ENCODE peak calls at places on chromosomes 5 and 9, in six cellular contexts. G, J, S, V, F and O are unnamed samples.

GRCh38 chr9:33225319-33226152 is 14.4 kb upstream of the SPINK4 start:
- DNase-seq in G (no peak), J (peak), S (peak), V (peak), F (peak), O (peak)

GRCh38 chr5:5424736-5425135 is 2.3 kb downstream of the ICE1 start:
- DNase-seq in G (no peak), J (peak), S (no peak), V (no peak), F (no peak), O (peak)

GRCh38 chr5:41445937-41446563 is 64.4 kb downstream of the PLCXD3 start:
- DNase-seq in G (no peak), J (no peak), S (no peak), V (no peak), F (no peak), O (no peak)

GRCh38 chr5:33509036-33509435 is 68.3 kb downstream of the TARS1 start:
- DNase-seq in G (no peak), J (no peak), S (no peak), V (no peak), F (no peak), O (no peak)

GRCh38 chr9:8679405-8679951 is 879.9 kb upstream of the DMAC1 start:
- DNase-seq in G (no peak), J (no peak), S (no peak), V (no peak), F (no peak), O (no peak)

GRCh38 chr9:4796988-4797956 is 4.5 kb downstream of the RCL1 start:
- DNase-seq in G (peak), J (peak), S (no peak), V (peak), F (no peak), O (peak)

GRCh38 chr5:124456244-124456643 is 290.2 kb downstream of the ZNF608 start:
- DNase-seq in G (no peak), J (no peak), S (no peak), V (no peak), F (no peak), O (no peak)

GRCh38 chr5:123099514-123100151 is 10.6 kb downstream of the PRDM6 start:
- DNase-seq in G (peak), J (no peak), S (no peak), V (no peak), F (no peak), O (peak)

GRCh38 chr9:133505901-133506652 is 18.7 kb downstream of the MYMK start:
- DNase-seq in G (no peak), J (no peak), S (peak), V (no peak), F (no peak), O (no peak)

GRCh38 chr5:7094626-7095025 is 301.3 kb upstream of the ADCY2 start:
- DNase-seq in G (no peak), J (no peak), S (peak), V (peak), F (no peak), O (peak)

GRCh38 chr9:84386753-84387152 is 46.2 kb upstream of the SLC28A3 start:
- DNase-seq in G (no peak), J (no peak), S (no peak), V (no peak), F (no peak), O (no peak)

GRCh38 chr5:159965031-159965837 is 43.7 kb upstream of the TTC1 start:
- DNase-seq in G (peak), J (peak), S (peak), V (peak), F (no peak), O (peak)

GRCh38 chr5:172777381-172778222 is 6.6 kb upstream of the DUSP1 start:
- DNase-seq in G (peak), J (peak), S (peak), V (peak), F (no peak), O (peak)

GRCh38 chr9:4933861-4934260 is 51.2 kb upstream of the JAK2 start:
- DNase-seq in G (no peak), J (no peak), S (no peak), V (no peak), F (no peak), O (no peak)

GRCh38 chr5:124980174-124980941 is 233.9 kb upstream of the ZNF608 start:
- DNase-seq in G (no peak), J (no peak), S (no peak), V (no peak), F (peak), O (no peak)

GRCh38 chr9:132114102-132114707 is 34.5 kb upstream of the MED27 start:
- DNase-seq in G (peak), J (peak), S (peak), V (peak), F (no peak), O (peak)

GRCh38 chr5:18321516-18321915 is 687.3 kb downstream of the TAF11L14 start:
- DNase-seq in G (no peak), J (no peak), S (no peak), V (no peak), F (no peak), O (no peak)

GRCh38 chr9:2179557-2179956 is 164.4 kb downstream of the SMARCA2 start:
- DNase-seq in G (no peak), J (no peak), S (no peak), V (no peak), F (no peak), O (no peak)

GRCh38 chr5:126383246-126383645 is 40.0 kb upstream of the GRAMD2B start:
- DNase-seq in G (no peak), J (no peak), S (no peak), V (no peak), F (no peak), O (no peak)

GRCh38 chr5:122030251-122030650 is 47.8 kb downstream of the LOX start:
- DNase-seq in G (no peak), J (no peak), S (no peak), V (peak), F (no peak), O (no peak)

GRCh38 chr5:56102885-56103284 is 108.1 kb upstream of the IL6ST start:
- DNase-seq in G (no peak), J (peak), S (no peak), V (no peak), F (no peak), O (no peak)

GRCh38 chr5:131685514-131686171 is 50.6 kb upstream of the RAPGEF6 start:
- DNase-seq in G (no peak), J (no peak), S (no peak), V (no peak), F (no peak), O (no peak)

GRCh38 chr5:179153341-179153901 is 93.2 kb downstream of the ZNF354C start:
- DNase-seq in G (no peak), J (no peak), S (no peak), V (no peak), F (no peak), O (no peak)

GRCh38 chr5:21810737-21811316 is 1042.3 kb downstream of the CDH12 start:
- DNase-seq in G (peak), J (peak), S (peak), V (peak), F (no peak), O (peak)

GRCh38 chr9:77502568-77502967 is 145.6 kb downstream of the GNA14 start:
- DNase-seq in G (no peak), J (no peak), S (no peak), V (no peak), F (no peak), O (no peak)
- TF ChIP-seq MYC in G (no peak), J (no peak), S (no peak), V (no peak), F (no peak), O (no peak)

DNA sequence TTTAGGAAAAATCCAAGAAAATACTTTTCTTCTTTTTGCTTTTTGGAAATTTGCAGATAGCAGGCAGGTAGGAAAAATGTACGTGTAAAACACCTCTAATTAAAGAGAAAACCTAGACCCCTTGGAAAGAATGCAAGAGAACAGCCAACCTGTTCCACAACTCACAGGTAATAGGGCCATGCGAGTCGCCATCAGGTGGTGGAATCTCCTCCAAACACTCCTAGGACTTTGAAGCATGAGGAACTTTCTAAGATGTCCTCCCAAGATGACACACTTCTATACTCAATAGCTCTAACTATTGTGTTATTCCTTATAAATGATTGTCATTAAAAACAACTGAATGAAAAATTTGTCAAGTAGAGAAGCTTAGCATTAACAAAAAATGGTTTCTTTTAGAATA is 174.0 kb downstream of the TMC1 start:
- DNase-seq in G (no peak), J (no peak), S (no peak), V (no peak), F (no peak), O (no peak)
- TF ChIP-seq CTCF in G (no peak), J (no peak), S (no peak), V (no peak), F (no peak), O (no peak)

GRCh38 chr5:81424728-81425127 is 30.8 kb upstream of the ACOT12 start:
- DNase-seq in G (no peak), J (no peak), S (no peak), V (no peak), F (no peak), O (no peak)
- H3K4me3 ChIP-seq in G (no peak), J (no peak), S (no peak), V (no peak), F (no peak), O (no peak)

GRCh38 chr9:110710420-110710819 is 41.8 kb downstream of the MUSK start:
- DNase-seq in G (no peak), J (no peak), S (no peak), V (no peak), F (no peak), O (no peak)

GRCh38 chr9:110712955-110713354 is 44.4 kb downstream of the MUSK start:
- DNase-seq in G (no peak), J (no peak), S (no peak), V (no peak), F (no peak), O (no peak)

GRCh38 chr9:110714314-110714713 is 45.7 kb downstream of the MUSK start:
- DNase-seq in G (no peak), J (no peak), S (no peak), V (no peak), F (no peak), O (no peak)
- TF ChIP-seq MYC in G (no peak), J (no peak), S (no peak), V (no peak), F (no peak), O (no peak)

GRCh38 chr9:98117984-98118639 is 910 bp downstream of the TRIM14 start:
- DNase-seq in G (peak), J (no peak), S (peak), V (peak), F (no peak), O (peak)

GRCh38 chr9:98118640-98119601 is at the start of gene TRIM14:
- DNase-seq in G (peak), J (peak), S (peak), V (peak), F (no peak), O (peak)

GRCh38 chr9:98124637-98125426 is 5.8 kb upstream of the TRIM14 start:
- DNase-seq in G (no peak), J (no peak), S (no peak), V (no peak), F (no peak), O (no peak)

GRCh38 chr9:98120476-98120875 is 1.5 kb upstream of the TRIM14 start:
- DNase-seq in G (no peak), J (no peak), S (no peak), V (no peak), F (no peak), O (no peak)

GRCh38 chr9:98121096-98121495 is 2.1 kb upstream of the TRIM14 start:
- DNase-seq in G (no peak), J (peak), S (peak), V (no peak), F (no peak), O (peak)
- TF ChIP-seq CTCF in G (no peak), J (no peak), S (peak), V (no peak), F (no peak), O (no peak)